ENCODE peak calls at places on chromosomes 1 and 21, in five cellular contexts. One of them, this sample, is unnamed.

GRCh38 chr21:39082656-39083376 is 100.4 kb downstream of the PSMG1 start:
- DNase-seq in heart right ventricle: no peak
- DNase-seq in esophagus squamous epithelium: no peak
- DNase-seq in breast epithelium: no peak
- DNase-seq in AG04450: no peak
- DNase-seq in this sample: peak

GRCh38 chr1:980137-980571 is 1.7 kb downstream of the PERM1 start:
- DNase-seq in heart right ventricle: peak
- DNase-seq in esophagus squamous epithelium: no peak
- DNase-seq in breast epithelium: no peak
- DNase-seq in AG04450: no peak
- DNase-seq in this sample: peak

GRCh38 chr1:235017719-235018118 is 110.9 kb downstream of the TOMM20 start:
- DNase-seq in heart right ventricle: no peak
- DNase-seq in esophagus squamous epithelium: no peak
- DNase-seq in breast epithelium: no peak
- DNase-seq in AG04450: no peak
- DNase-seq in this sample: peak

GRCh38 chr1:118110580-118110979 is 74.4 kb downstream of the SPAG17 start:
- DNase-seq in heart right ventricle: no peak
- DNase-seq in esophagus squamous epithelium: no peak
- DNase-seq in breast epithelium: no peak
- DNase-seq in AG04450: no peak
- DNase-seq in this sample: no peak

GRCh38 chr1:65431111-65431705 is 10.7 kb downstream of the LEPR start:
- DNase-seq in heart right ventricle: no peak
- DNase-seq in esophagus squamous epithelium: no peak
- DNase-seq in breast epithelium: no peak
- DNase-seq in AG04450: no peak
- DNase-seq in this sample: peak

GRCh38 chr1:68051475-68051874 is 1.0 kb upstream of the DIRAS3 start:
- DNase-seq in heart right ventricle: peak
- DNase-seq in esophagus squamous epithelium: no peak
- DNase-seq in breast epithelium: no peak
- DNase-seq in AG04450: peak
- DNase-seq in this sample: peak

GRCh38 chr1:155976062-155976912 is 2.1 kb downstream of the ARHGEF2 start:
- DNase-seq in heart right ventricle: peak
- DNase-seq in esophagus squamous epithelium: no peak
- DNase-seq in breast epithelium: peak
- DNase-seq in AG04450: peak
- DNase-seq in this sample: peak

GRCh38 chr1:88697503-88697902 is 13.4 kb downstream of the PKN2 start:
- DNase-seq in heart right ventricle: no peak
- DNase-seq in esophagus squamous epithelium: no peak
- DNase-seq in breast epithelium: no peak
- DNase-seq in AG04450: no peak
- DNase-seq in this sample: no peak

GRCh38 chr1:65036614-65037180 is 70.3 kb upstream of the JAK1 start:
- DNase-seq in heart right ventricle: no peak
- DNase-seq in esophagus squamous epithelium: no peak
- DNase-seq in breast epithelium: no peak
- DNase-seq in AG04450: no peak
- DNase-seq in this sample: peak

GRCh38 chr21:37237764-37238163 is 29.4 kb downstream of the VPS26C start:
- DNase-seq in heart right ventricle: no peak
- DNase-seq in esophagus squamous epithelium: no peak
- DNase-seq in breast epithelium: no peak
- DNase-seq in AG04450: no peak
- DNase-seq in this sample: no peak

GRCh38 chr21:24840287-24840686 is 767.0 kb downstream of the MRPL39 start:
- DNase-seq in heart right ventricle: no peak
- DNase-seq in esophagus squamous epithelium: no peak
- DNase-seq in breast epithelium: no peak
- DNase-seq in AG04450: no peak
- DNase-seq in this sample: no peak

GRCh38 chr1:241611063-241611462 is 29.1 kb downstream of the CHML start:
- DNase-seq in heart right ventricle: no peak
- DNase-seq in esophagus squamous epithelium: no peak
- DNase-seq in breast epithelium: no peak
- DNase-seq in AG04450: no peak
- DNase-seq in this sample: peak

GRCh38 chr1:192952646-192953045 is 106.5 kb downstream of the UCHL5 start:
- DNase-seq in heart right ventricle: no peak
- DNase-seq in esophagus squamous epithelium: no peak
- DNase-seq in breast epithelium: no peak
- DNase-seq in AG04450: no peak
- DNase-seq in this sample: peak

GRCh38 chr1:55727010-55727409 is 511.8 kb upstream of the USP24 start:
- DNase-seq in heart right ventricle: no peak
- DNase-seq in esophagus squamous epithelium: no peak
- DNase-seq in breast epithelium: no peak
- DNase-seq in AG04450: no peak
- DNase-seq in this sample: peak

GRCh38 chr1:184465489-184466146 is 78.8 kb downstream of the C1orf21 start:
- DNase-seq in heart right ventricle: peak
- DNase-seq in esophagus squamous epithelium: no peak
- DNase-seq in breast epithelium: peak
- DNase-seq in AG04450: no peak
- DNase-seq in this sample: no peak

GRCh38 chr1:48202030-48202752 is 20.3 kb upstream of the SLC5A9 start:
- DNase-seq in heart right ventricle: peak
- DNase-seq in esophagus squamous epithelium: no peak
- DNase-seq in breast epithelium: peak
- DNase-seq in AG04450: peak
- DNase-seq in this sample: peak

GRCh38 chr1:118979754-118980270 is 8.3 kb downstream of the TBX15 start:
- DNase-seq in heart right ventricle: no peak
- DNase-seq in esophagus squamous epithelium: no peak
- DNase-seq in breast epithelium: no peak
- DNase-seq in AG04450: no peak
- DNase-seq in this sample: no peak

GRCh38 chr1:156813750-156814570 is 2.7 kb downstream of the SH2D2A start:
- DNase-seq in heart right ventricle: peak
- DNase-seq in esophagus squamous epithelium: no peak
- DNase-seq in breast epithelium: peak
- DNase-seq in AG04450: no peak
- DNase-seq in this sample: peak

GRCh38 chr1:150018165-150018564 is 7.6 kb upstream of the OTUD7B start:
- DNase-seq in heart right ventricle: no peak
- DNase-seq in esophagus squamous epithelium: no peak
- DNase-seq in breast epithelium: no peak
- DNase-seq in AG04450: no peak
- DNase-seq in this sample: no peak

GRCh38 chr1:41954533-41954944 is 35.8 kb upstream of the HIVEP3 start:
- DNase-seq in heart right ventricle: no peak
- DNase-seq in esophagus squamous epithelium: no peak
- DNase-seq in breast epithelium: no peak
- DNase-seq in AG04450: peak
- DNase-seq in this sample: peak

GRCh38 chr1:230104395-230105244 is 37.6 kb downstream of the GALNT2 start:
- DNase-seq in heart right ventricle: peak
- DNase-seq in esophagus squamous epithelium: peak
- DNase-seq in breast epithelium: peak
- DNase-seq in AG04450: peak
- DNase-seq in this sample: peak
- H3K4me3 ChIP-seq in heart right ventricle: no peak
- H3K4me3 ChIP-seq in esophagus squamous epithelium: peak
- H3K4me3 ChIP-seq in breast epithelium: no peak
- H3K4me3 ChIP-seq in AG04450: peak
- H3K4me3 ChIP-seq in this sample: peak

DNA sequence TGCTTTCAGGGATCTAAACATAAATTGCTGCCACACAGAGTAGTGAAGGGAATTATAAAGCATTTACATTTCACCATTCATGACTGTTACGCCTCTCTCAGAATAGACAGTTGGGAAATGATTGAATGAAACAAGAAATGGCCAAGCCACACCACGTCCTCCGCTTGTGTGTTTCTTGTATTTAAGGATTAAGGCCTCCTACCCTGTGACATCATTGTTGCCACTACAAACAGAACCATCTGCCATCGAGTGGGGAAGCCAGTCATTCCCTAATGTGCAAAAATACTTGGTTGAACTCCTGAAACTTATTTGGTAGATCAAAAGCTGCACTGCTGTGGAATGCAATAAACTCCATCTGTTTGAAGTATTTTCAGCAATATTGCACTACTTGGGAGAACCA is 99.1 kb upstream of the C1orf105 start:
- DNase-seq in heart right ventricle: no peak
- DNase-seq in esophagus squamous epithelium: no peak
- DNase-seq in breast epithelium: no peak
- DNase-seq in AG04450: no peak
- DNase-seq in this sample: no peak
- H3K4me3 ChIP-seq in heart right ventricle: no peak
- H3K4me3 ChIP-seq in esophagus squamous epithelium: no peak
- H3K4me3 ChIP-seq in breast epithelium: no peak
- H3K4me3 ChIP-seq in AG04450: no peak
- H3K4me3 ChIP-seq in this sample: no peak

GRCh38 chr1:12178511-12178910 is 11.7 kb downstream of the TNFRSF1B start:
- DNase-seq in heart right ventricle: no peak
- DNase-seq in esophagus squamous epithelium: no peak
- DNase-seq in breast epithelium: no peak
- DNase-seq in AG04450: no peak
- DNase-seq in this sample: no peak
- H3K4me3 ChIP-seq in heart right ventricle: no peak
- H3K4me3 ChIP-seq in esophagus squamous epithelium: no peak
- H3K4me3 ChIP-seq in breast epithelium: no peak
- H3K4me3 ChIP-seq in AG04450: no peak
- H3K4me3 ChIP-seq in this sample: no peak

GRCh38 chr1:76267631-76268030 is 193.1 kb downstream of the ST6GALNAC3 start:
- DNase-seq in heart right ventricle: no peak
- DNase-seq in esophagus squamous epithelium: no peak
- DNase-seq in breast epithelium: no peak
- DNase-seq in AG04450: no peak
- DNase-seq in this sample: no peak
- H3K4me3 ChIP-seq in heart right ventricle: no peak
- H3K4me3 ChIP-seq in esophagus squamous epithelium: no peak
- H3K4me3 ChIP-seq in breast epithelium: no peak
- H3K4me3 ChIP-seq in AG04450: no peak
- H3K4me3 ChIP-seq in this sample: no peak

This sample was measured in epithelial cell of esophagus.